ENCODE peak calls at places on chromosome 18, in five cellular contexts. L, B, P, M and I are unnamed samples.

GRCh38 chr18:45275367-45276113 is 339.7 kb upstream of the SLC14A2 start:
- DNase-seq in M (no peak), B (no peak), P (no peak), L (no peak), I (no peak)

GRCh38 chr18:49949991-49950395 is 136.7 kb upstream of the ACAA2 start:
- DNase-seq in B (no peak), L (no peak), P (no peak), M (no peak), I (no peak)

GRCh38 chr18:6795307-6795706 is 65.8 kb downstream of the ARHGAP28 start:
- DNase-seq in B (peak), L (no peak), M (no peak), P (no peak), I (no peak)

GRCh38 chr18:75290737-75291358 is 80.3 kb downstream of the TSHZ1 start:
- DNase-seq in M (no peak), B (no peak), P (no peak), L (no peak), I (no peak)

GRCh38 chr18:45482286-45482685 is 133.0 kb upstream of the SLC14A2 start:
- DNase-seq in M (no peak), L (no peak), P (no peak), B (no peak), I (no peak)

GRCh38 chr18:1002653-1003178 is 98.0 kb downstream of the ADCYAP1 start:
- DNase-seq in P (no peak), B (no peak), M (no peak), L (no peak), I (no peak)

GRCh38 chr18:36634573-36635216 is 194.1 kb downstream of the TPGS2 start:
- DNase-seq in P (no peak), B (no peak), L (no peak), M (no peak), I (no peak)

GRCh38 chr18:25225152-25225551 is 126.8 kb downstream of the ZNF521 start:
- DNase-seq in M (no peak), B (no peak), P (no peak), L (no peak), I (no peak)

GRCh38 chr18:6785411-6785810 is 55.9 kb downstream of the ARHGAP28 start:
- DNase-seq in M (no peak), B (no peak), L (no peak), P (no peak), I (no peak)

GRCh38 chr18:8241731-8242130 is 367.5 kb upstream of the RAB12 start:
- DNase-seq in M (no peak), P (no peak), L (no peak), B (no peak), I (no peak)

GRCh38 chr18:25726278-25726677 is 364.1 kb downstream of the SS18 start:
- DNase-seq in P (no peak), B (peak), L (no peak), M (no peak), I (no peak)

GRCh38 chr18:66571845-66572244 is 32.0 kb downstream of the CDH19 start:
- DNase-seq in B (no peak), L (no peak), M (no peak), P (no peak), I (no peak)

GRCh38 chr18:72206814-72207213 is 337.3 kb downstream of the CBLN2 start:
- DNase-seq in M (no peak), P (no peak), L (no peak), B (no peak), I (no peak)

GRCh38 chr18:52764271-52764670 is 424.3 kb downstream of the DCC start:
- DNase-seq in L (no peak), P (no peak), M (no peak), B (no peak), I (no peak)

GRCh38 chr18:79402977-79403722 is 7.4 kb downstream of the NFATC1 start:
- DNase-seq in L (peak), M (peak), P (peak), B (no peak), I (peak)

GRCh38 chr18:8898990-8899389 is 193.6 kb downstream of the MTCL1 start:
- DNase-seq in P (no peak), M (no peak), L (no peak), B (no peak), I (no peak)

GRCh38 chr18:904135-905090 is at the start of gene ADCYAP1:
- DNase-seq in M (no peak), P (peak), B (no peak), L (peak), I (peak)

GRCh38 chr18:25033747-25034471 is 318.1 kb downstream of the ZNF521 start:
- DNase-seq in M (no peak), B (no peak), P (no peak), L (no peak), I (no peak)

GRCh38 chr18:47926101-47926850 is 4.2 kb downstream of the SMAD2 start:
- DNase-seq in B (no peak), M (no peak), L (no peak), P (no peak), I (no peak)

GRCh38 chr18:11146947-11147345 is 2.4 kb downstream of the PIEZO2 start:
- DNase-seq in P (no peak), M (no peak), B (no peak), L (no peak), I (no peak)

GRCh38 chr18:36655074-36655473 is 173.7 kb downstream of the TPGS2 start:
- DNase-seq in M (no peak), L (no peak), B (no peak), P (no peak), I (no peak)

GRCh38 chr18:74453642-74454198 is 3.4 kb downstream of the DIPK1C start:
- DNase-seq in M (no peak), B (no peak), P (no peak), L (no peak), I (no peak)

GRCh38 chr18:10099539-10100140 is 185.8 kb downstream of the VAPA start:
- DNase-seq in P (no peak), L (no peak), B (no peak), M (no peak), I (no peak)

GRCh38 chr18:24685232-24685959 is 225.0 kb downstream of the HRH4 start:
- DNase-seq in L (no peak), P (no peak), B (no peak), M (no peak), I (no peak)

GRCh38 chr18:5720132-5720531 is 175.2 kb downstream of the TMEM200C start:
- DNase-seq in B (no peak), L (peak), P (no peak), M (no peak), I (no peak)

GRCh38 chr18:2994603-2995432 is 18.1 kb downstream of the LPIN2 start:
- DNase-seq in M (no peak), L (no peak), P (no peak), B (no peak), I (no peak)

GRCh38 chr18:23203891-23204432 is 68.7 kb downstream of the CABLES1 start:
- DNase-seq in B (no peak), M (no peak), P (no peak), L (no peak), I (no peak)

GRCh38 chr18:23201741-23202140 is 66.5 kb downstream of the CABLES1 start:
- DNase-seq in M (no peak), B (no peak), L (no peak), P (no peak), I (no peak)

GRCh38 chr18:23198217-23198845 is 63.0 kb downstream of the CABLES1 start:
- DNase-seq in M (no peak), B (no peak), L (no peak), P (no peak), I (no peak)

GRCh38 chr18:23204589-23205235 is 69.4 kb downstream of the CABLES1 start:
- DNase-seq in B (no peak), M (no peak), L (no peak), P (no peak), I (no peak)

GRCh38 chr18:23200751-23201150 is 65.5 kb downstream of the CABLES1 start:
- DNase-seq in L (no peak), P (no peak), M (no peak), B (no peak), I (no peak)
- H3K4me3 ChIP-seq in L (no peak), P (no peak), M (no peak), B (no peak), I (no peak)

DNA sequence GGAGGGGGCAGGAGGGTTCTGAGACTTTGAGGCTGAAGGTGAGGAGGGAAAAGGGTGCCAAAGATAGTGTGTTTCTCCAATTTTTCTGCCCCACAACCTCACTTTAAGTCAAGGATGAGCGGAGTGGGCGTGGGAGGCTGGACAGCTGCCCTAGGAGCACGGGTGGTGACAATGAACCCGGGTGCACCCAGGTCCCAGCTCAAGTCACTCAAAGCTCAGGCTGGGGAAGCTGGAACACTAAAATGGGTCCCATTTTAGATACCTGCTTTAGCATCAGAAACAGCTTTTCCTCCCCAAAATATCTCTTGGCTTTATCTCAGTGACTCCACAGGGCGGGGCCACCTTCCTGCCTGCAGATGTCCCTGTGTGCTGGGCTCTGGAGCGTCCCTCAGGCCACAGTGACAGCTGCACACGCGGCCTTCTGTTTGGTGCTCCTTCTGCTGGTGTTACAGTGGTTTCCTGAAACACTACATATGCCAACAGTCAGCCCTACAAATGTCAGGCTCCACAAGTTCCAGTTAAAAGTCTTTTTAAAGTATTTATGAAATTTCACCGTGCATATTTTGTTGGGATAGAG is 1.4 kb upstream of the MBP start:
- DNase-seq in P (no peak), B (no peak), L (peak), M (no peak), I (peak)
- TF ChIP-seq CTCF in P (no peak), B (no peak), L (no peak), M (no peak), I (no peak)

DNA sequence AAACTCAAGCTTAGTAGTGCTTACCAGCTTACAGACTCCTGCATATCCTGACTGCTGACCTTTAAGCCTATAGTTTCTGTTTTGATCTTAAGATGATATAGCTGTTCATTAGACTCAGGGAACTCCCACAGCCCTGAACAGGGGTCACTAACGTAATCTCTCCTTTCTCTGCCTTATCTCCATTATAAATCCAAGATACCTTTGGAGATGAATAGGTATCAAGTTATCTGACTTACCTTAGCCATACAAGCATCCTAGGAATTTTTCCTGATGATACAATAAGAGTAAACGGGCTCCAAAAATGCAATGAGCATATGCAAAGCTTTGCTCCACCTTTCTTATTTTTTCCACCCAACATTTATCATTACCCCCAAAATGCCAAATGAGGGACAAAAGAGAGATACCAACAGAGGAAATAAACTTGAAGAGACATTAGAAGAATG is 93.6 kb upstream of the RBBP8 start:
- DNase-seq in B (no peak), M (no peak), P (no peak), L (no peak), I (no peak)
- H3K4me3 ChIP-seq in B (no peak), M (no peak), P (no peak), L (no peak), I (no peak)

GRCh38 chr18:62569081-62569480 is 46.3 kb downstream of the ZCCHC2 start:
- DNase-seq in P (no peak), B (no peak), L (no peak), M (no peak), I (no peak)

GRCh38 chr18:62566818-62567217 is 44.0 kb downstream of the ZCCHC2 start:
- DNase-seq in L (no peak), P (no peak), B (no peak), M (no peak), I (no peak)

GRCh38 chr18:62564044-62564443 is 41.2 kb downstream of the ZCCHC2 start:
- DNase-seq in M (no peak), B (no peak), P (no peak), L (no peak), I (no peak)

GRCh38 chr18:62571037-62571436 is 48.2 kb downstream of the ZCCHC2 start:
- DNase-seq in M (no peak), P (no peak), B (no peak), L (no peak), I (no peak)

DNA sequence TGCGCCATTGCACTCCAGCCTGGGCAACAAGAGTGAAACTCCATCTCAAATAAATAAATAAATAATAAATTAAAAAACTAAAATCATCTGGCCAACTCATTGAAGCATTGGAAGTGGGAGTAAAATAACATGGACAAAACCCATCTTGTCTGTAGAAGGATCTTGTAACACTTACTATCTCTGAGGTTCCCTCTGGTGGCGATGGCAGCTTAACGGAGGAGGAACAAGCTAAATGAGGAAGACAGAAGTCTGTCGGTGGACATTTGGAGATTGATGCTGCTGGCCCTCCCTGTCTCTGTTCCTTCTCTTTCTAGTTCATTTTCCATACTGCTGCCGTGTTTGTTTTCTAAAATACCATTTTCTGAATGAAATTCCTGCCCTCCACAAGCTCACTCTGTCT is 43.4 kb downstream of the ZCCHC2 start:
- DNase-seq in M (no peak), L (peak), B (no peak), P (no peak), I (no peak)
- TF ChIP-seq CTCF in M (peak), L (peak), B (peak), P (no peak), I (peak)

DNA sequence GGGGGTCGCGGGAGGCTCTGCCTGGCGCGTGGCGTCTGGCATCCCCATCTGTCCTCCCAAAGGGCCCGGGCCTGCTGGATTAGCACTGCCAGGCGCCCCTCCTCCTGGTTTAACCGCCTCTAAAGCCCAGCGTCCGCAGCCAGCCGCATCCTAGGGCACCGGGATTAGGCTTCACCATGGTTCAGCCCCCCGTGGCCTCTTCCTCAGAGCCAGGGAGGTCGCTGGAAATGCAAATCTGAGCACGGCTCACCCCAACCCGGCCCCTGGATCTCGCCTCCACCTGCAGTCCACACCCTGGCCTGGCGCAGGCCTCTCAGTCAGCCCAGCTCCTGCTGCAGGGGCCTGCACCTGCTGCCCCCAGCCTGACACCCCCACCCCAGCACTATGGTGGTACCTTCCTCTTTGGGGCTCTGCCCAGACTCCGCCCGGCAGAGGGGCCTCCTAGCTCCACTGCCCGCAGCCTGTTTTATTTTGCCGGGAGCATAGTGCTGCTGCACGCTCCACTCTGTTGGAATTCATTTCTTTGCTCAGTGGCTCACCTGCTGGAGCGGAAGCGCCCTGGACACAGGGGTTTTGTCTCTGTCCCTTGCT is 13.2 kb downstream of the PRELID3A start:
- DNase-seq in M (peak), L (peak), B (no peak), P (no peak), I (no peak)
- H3K4me3 ChIP-seq in M (peak), L (peak), B (no peak), P (no peak), I (peak)